ENCODE peak calls at places on chromosomes 6 and 20, in seven cellular contexts. One of them, this sample, is unnamed.

GRCh38 chr6:137044366-137045220 is at the start of gene IL20RA:
- DNase-seq in SK-N-MC: no peak
- DNase-seq in spleen: peak
- DNase-seq in breast epithelium: no peak
- DNase-seq in GM23338: peak
- DNase-seq in K562: no peak
- DNase-seq in endothelial cell of umbilical vein: no peak
- DNase-seq in this sample: no peak

GRCh38 chr6:40516429-40516828 is 70.7 kb downstream of the LRFN2 start:
- DNase-seq in SK-N-MC: no peak
- DNase-seq in breast epithelium: no peak
- DNase-seq in endothelial cell of umbilical vein: no peak
- DNase-seq in GM23338: no peak
- DNase-seq in K562: no peak
- DNase-seq in spleen: no peak
- DNase-seq in this sample: no peak

GRCh38 chr6:79750806-79751205 is 119.7 kb downstream of the SH3BGRL2 start:
- DNase-seq in SK-N-MC: peak
- DNase-seq in GM23338: peak
- DNase-seq in spleen: no peak
- DNase-seq in K562: no peak
- DNase-seq in endothelial cell of umbilical vein: no peak
- DNase-seq in breast epithelium: no peak
- DNase-seq in this sample: no peak

GRCh38 chr6:90298459-90299053 is 1.9 kb upstream of the BACH2 start:
- DNase-seq in spleen: no peak
- DNase-seq in endothelial cell of umbilical vein: no peak
- DNase-seq in breast epithelium: no peak
- DNase-seq in GM23338: peak
- DNase-seq in K562: no peak
- DNase-seq in SK-N-MC: no peak
- DNase-seq in this sample: no peak

GRCh38 chr20:2767768-2768631 is 32.4 kb downstream of the CPXM1 start:
- DNase-seq in K562: no peak
- DNase-seq in breast epithelium: peak
- DNase-seq in SK-N-MC: no peak
- DNase-seq in endothelial cell of umbilical vein: peak
- DNase-seq in spleen: no peak
- DNase-seq in GM23338: no peak
- DNase-seq in this sample: no peak

GRCh38 chr6:108563292-108563691 is 2.6 kb downstream of the FOXO3 start:
- DNase-seq in breast epithelium: no peak
- DNase-seq in spleen: no peak
- DNase-seq in K562: no peak
- DNase-seq in endothelial cell of umbilical vein: no peak
- DNase-seq in SK-N-MC: no peak
- DNase-seq in GM23338: no peak
- DNase-seq in this sample: no peak

GRCh38 chr6:83381949-83382348 is 48.9 kb downstream of the ME1 start:
- DNase-seq in breast epithelium: no peak
- DNase-seq in SK-N-MC: no peak
- DNase-seq in K562: no peak
- DNase-seq in spleen: no peak
- DNase-seq in endothelial cell of umbilical vein: peak
- DNase-seq in GM23338: no peak
- DNase-seq in this sample: no peak

GRCh38 chr6:110528051-110528929 is 51.9 kb upstream of the SLC22A16 start:
- DNase-seq in SK-N-MC: peak
- DNase-seq in breast epithelium: peak
- DNase-seq in GM23338: peak
- DNase-seq in K562: peak
- DNase-seq in spleen: no peak
- DNase-seq in endothelial cell of umbilical vein: peak
- DNase-seq in this sample: peak

GRCh38 chr6:136347847-136348246 is 58.2 kb upstream of the BCLAF1 start:
- DNase-seq in breast epithelium: no peak
- DNase-seq in spleen: no peak
- DNase-seq in endothelial cell of umbilical vein: no peak
- DNase-seq in K562: no peak
- DNase-seq in SK-N-MC: no peak
- DNase-seq in GM23338: no peak
- DNase-seq in this sample: no peak

GRCh38 chr6:2492686-2493523 is 247.5 kb upstream of the GMDS start:
- DNase-seq in breast epithelium: no peak
- DNase-seq in SK-N-MC: no peak
- DNase-seq in GM23338: no peak
- DNase-seq in K562: no peak
- DNase-seq in endothelial cell of umbilical vein: no peak
- DNase-seq in spleen: no peak
- DNase-seq in this sample: no peak

GRCh38 chr6:19988555-19988954 is 151.4 kb downstream of the ID4 start:
- DNase-seq in K562: peak
- DNase-seq in GM23338: peak
- DNase-seq in breast epithelium: no peak
- DNase-seq in endothelial cell of umbilical vein: no peak
- DNase-seq in spleen: no peak
- DNase-seq in SK-N-MC: no peak
- DNase-seq in this sample: no peak

DNA sequence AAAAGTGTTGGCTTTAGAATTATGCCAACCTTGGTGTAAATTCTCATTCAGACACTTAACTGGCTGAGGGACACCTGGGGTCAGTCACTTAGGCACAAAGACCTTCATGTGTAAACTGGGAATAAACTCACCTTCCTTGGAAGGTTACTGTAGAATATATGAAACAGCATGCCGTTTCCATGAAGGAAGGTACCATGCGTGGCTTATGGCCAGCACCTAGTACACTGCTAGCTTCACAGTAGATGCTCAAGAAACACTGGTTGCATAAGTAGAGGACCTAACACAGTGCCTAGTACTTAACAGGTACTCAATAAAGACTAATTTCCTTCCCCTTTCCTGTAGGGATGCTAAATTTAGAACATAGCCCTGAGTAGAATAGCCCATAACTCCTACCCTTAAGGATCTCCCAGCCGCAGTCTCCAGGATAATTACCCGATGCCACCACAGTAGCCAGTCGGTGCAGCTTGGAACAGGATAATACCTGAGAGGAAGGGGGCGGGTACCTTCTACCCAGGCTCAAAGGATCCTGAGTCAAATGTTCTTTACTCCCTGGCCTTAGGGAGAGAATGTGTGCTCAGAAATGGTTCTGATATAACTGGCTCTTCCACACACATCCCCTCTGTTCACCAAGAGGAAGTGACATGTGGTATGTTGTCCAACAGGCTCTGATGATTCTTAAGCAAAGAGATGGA is 3.6 kb downstream of the BCL2L1 start:
- DNase-seq in breast epithelium: peak
- DNase-seq in SK-N-MC: no peak
- DNase-seq in spleen: no peak
- DNase-seq in K562: no peak
- DNase-seq in GM23338: peak
- DNase-seq in endothelial cell of umbilical vein: no peak
- DNase-seq in this sample: no peak
- TF ChIP-seq POLR2AphosphoS5 in breast epithelium: peak
- TF ChIP-seq POLR2AphosphoS5 in SK-N-MC: no peak
- TF ChIP-seq POLR2AphosphoS5 in spleen: no peak
- TF ChIP-seq POLR2AphosphoS5 in K562: no peak
- TF ChIP-seq POLR2AphosphoS5 in GM23338: no peak
- TF ChIP-seq POLR2AphosphoS5 in endothelial cell of umbilical vein: no peak
- TF ChIP-seq POLR2AphosphoS5 in this sample: no peak

DNA sequence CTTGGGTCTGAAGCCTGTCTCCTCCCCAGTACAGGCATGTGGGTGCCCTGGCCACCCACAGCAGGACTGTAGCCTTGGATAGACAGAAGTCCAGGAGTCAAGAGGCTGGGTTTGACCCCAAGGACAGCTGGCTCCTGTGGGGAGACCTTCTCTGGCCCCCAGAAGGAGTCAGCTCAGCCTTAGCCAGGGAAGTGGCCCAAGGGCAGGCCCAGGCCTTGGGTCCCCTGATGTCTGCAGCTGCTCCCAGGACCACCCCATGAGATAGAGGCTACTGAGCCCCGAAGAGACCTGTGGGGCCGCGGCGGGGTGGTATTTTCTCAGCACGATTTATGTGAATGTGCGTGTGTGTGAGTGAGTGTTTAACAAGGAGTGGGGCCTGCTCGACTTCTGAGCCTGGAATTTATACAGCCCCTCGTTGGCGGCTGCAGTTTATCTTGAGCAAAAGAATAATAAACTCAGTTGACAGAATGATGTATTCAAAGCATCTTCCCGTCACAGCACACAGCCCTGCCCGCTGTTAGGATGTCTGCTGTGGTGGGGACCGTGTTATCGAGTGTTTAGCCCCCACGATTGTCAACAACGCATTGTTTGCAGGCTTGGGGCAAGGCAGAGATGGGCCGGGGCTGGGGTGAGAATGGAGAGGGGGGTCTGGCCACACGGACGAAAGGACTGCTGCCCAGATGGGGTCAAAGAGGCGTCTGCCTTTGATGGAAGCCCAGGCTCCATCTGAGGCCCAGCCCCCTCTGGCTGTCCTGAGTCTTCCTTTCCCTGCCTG is 163.3 kb downstream of the VEGFA start:
- DNase-seq in endothelial cell of umbilical vein: no peak
- DNase-seq in GM23338: no peak
- DNase-seq in SK-N-MC: no peak
- DNase-seq in K562: no peak
- DNase-seq in spleen: peak
- DNase-seq in breast epithelium: no peak
- DNase-seq in this sample: no peak
- TF ChIP-seq POLR2AphosphoS5 in endothelial cell of umbilical vein: no peak
- TF ChIP-seq POLR2AphosphoS5 in GM23338: no peak
- TF ChIP-seq POLR2AphosphoS5 in SK-N-MC: no peak
- TF ChIP-seq POLR2AphosphoS5 in K562: no peak
- TF ChIP-seq POLR2AphosphoS5 in spleen: no peak
- TF ChIP-seq POLR2AphosphoS5 in breast epithelium: no peak
- TF ChIP-seq POLR2AphosphoS5 in this sample: no peak

GRCh38 chr20:47680804-47681529 is 104.3 kb downstream of the SULF2 start:
- DNase-seq in spleen: peak
- DNase-seq in SK-N-MC: no peak
- DNase-seq in GM23338: no peak
- DNase-seq in K562: no peak
- DNase-seq in breast epithelium: no peak
- DNase-seq in endothelial cell of umbilical vein: no peak
- DNase-seq in this sample: no peak

GRCh38 chr20:47682916-47683315 is 102.4 kb downstream of the SULF2 start:
- DNase-seq in K562: no peak
- DNase-seq in breast epithelium: no peak
- DNase-seq in spleen: no peak
- DNase-seq in SK-N-MC: no peak
- DNase-seq in endothelial cell of umbilical vein: no peak
- DNase-seq in GM23338: no peak
- DNase-seq in this sample: no peak

GRCh38 chr20:47684306-47685080 is 100.8 kb downstream of the SULF2 start:
- DNase-seq in K562: no peak
- DNase-seq in spleen: no peak
- DNase-seq in breast epithelium: no peak
- DNase-seq in SK-N-MC: no peak
- DNase-seq in GM23338: no peak
- DNase-seq in endothelial cell of umbilical vein: no peak
- DNase-seq in this sample: no peak

GRCh38 chr20:47679462-47679861 is 105.8 kb downstream of the SULF2 start:
- DNase-seq in SK-N-MC: no peak
- DNase-seq in GM23338: no peak
- DNase-seq in spleen: no peak
- DNase-seq in breast epithelium: no peak
- DNase-seq in K562: no peak
- DNase-seq in endothelial cell of umbilical vein: no peak
- DNase-seq in this sample: no peak

DNA sequence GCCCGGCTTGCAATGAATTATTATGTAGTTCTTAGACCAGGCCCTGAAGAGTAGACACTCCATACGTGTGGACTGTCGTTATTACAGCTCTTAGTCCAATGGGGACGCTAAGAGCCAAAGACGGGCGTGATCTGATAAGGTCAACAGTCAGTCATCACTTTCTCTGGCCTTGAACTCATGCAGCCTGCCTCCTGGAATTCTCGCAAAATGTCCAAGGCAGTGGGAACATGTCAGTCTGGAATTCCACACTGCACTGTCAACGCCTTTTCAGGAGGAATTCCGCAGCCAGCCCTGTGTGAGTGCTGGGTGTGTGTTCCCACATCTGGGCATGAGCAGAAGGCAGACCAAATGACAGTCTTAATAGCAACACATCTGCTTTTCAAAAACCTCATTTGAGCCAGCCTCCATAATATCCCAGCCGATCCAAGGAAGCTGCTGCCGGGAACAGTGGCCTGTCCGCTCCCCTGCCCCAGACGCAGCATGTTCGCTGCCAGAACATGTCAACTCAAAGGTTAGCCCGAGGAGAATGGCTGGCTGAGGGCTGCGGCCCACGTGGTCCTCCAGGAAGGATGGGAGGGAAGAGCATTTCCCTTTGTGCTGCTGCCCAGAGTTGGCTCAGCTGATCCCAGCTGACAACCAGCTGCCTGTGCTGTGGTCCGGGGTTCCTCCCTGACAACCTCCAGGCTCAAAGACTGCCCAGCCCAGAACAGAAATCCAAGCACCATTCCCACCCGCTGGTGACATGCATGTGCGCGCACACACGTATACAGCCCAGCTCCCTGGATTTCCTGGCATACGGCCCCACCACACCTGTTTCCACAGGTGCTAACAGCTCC is 103.1 kb downstream of the SULF2 start:
- DNase-seq in SK-N-MC: no peak
- DNase-seq in GM23338: no peak
- DNase-seq in breast epithelium: no peak
- DNase-seq in endothelial cell of umbilical vein: peak
- DNase-seq in K562: no peak
- DNase-seq in spleen: peak
- DNase-seq in this sample: no peak
- TF ChIP-seq POLR2AphosphoS5 in SK-N-MC: no peak
- TF ChIP-seq POLR2AphosphoS5 in GM23338: no peak
- TF ChIP-seq POLR2AphosphoS5 in breast epithelium: no peak
- TF ChIP-seq POLR2AphosphoS5 in endothelial cell of umbilical vein: no peak
- TF ChIP-seq POLR2AphosphoS5 in K562: no peak
- TF ChIP-seq POLR2AphosphoS5 in spleen: peak
- TF ChIP-seq POLR2AphosphoS5 in this sample: no peak

DNA sequence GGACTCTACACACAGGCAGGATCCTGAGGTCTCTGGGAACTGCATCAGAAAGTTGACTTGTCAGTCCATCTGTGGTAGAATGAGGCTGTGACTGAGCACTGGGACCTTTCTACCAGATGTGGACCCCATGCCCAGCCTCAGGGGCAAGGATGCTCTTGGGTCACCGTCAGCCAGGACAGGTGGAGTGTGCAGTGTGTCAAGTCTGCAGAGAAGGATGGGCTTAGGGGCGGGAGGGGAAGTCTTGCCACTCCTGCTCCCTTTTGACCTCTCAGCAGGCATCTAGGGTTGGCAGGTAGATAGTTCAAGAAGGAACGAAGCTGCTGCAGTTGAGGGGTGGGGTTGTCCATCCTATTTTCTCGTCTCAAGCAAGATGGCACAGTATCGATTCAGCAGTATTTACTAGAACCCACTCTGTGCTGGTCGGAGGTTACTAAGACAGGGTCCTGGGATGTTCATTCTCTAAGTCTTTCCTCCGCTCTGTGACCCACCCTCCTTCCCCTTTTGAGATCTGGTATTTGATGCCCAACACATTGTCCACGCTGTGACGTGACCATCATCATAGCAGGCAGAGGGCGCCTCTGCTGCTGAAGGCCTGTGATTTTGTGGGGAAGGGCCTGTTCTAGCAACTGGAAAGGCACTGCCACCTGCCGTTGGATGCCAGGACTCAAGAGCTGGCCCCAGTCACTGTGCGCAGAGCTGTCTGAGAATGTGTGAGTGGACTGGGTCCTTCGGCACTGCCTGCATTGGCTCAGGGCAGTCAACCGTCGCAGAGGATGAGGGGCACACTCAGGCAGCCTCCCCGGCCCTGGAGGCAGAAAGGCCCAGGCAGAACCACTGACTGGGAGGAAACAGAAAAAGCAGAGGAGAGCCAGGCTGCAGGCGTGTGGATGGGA is 23.2 kb downstream of the RBCK1 start:
- DNase-seq in spleen: no peak
- DNase-seq in breast epithelium: peak
- DNase-seq in endothelial cell of umbilical vein: peak
- DNase-seq in K562: peak
- DNase-seq in GM23338: peak
- DNase-seq in SK-N-MC: no peak
- DNase-seq in this sample: peak
- TF ChIP-seq POLR2AphosphoS5 in spleen: peak
- TF ChIP-seq POLR2AphosphoS5 in breast epithelium: no peak
- TF ChIP-seq POLR2AphosphoS5 in endothelial cell of umbilical vein: no peak
- TF ChIP-seq POLR2AphosphoS5 in K562: no peak
- TF ChIP-seq POLR2AphosphoS5 in GM23338: no peak
- TF ChIP-seq POLR2AphosphoS5 in SK-N-MC: peak
- TF ChIP-seq POLR2AphosphoS5 in this sample: no peak